ENCODE peak calls at places on chromosome 20, in nine cellular contexts. B, F, W, N, Z, E, S, T and I are unnamed samples. For H3K27me3, the result is how much of the 10 kb centered on the place peaks cover.

GRCh38 chr20:5136096-5136495 is 9.3 kb downstream of the CDS2 start:
- DNase-seq in T (no peak), E (no peak), W (no peak), S (no peak), B (no peak), F (no peak), Z (no peak), N (no peak), I (no peak)

GRCh38 chr20:10131612-10132345 is 86.9 kb upstream of the SNAP25 start:
- DNase-seq in F (peak), S (peak), N (no peak), W (peak), T (peak), B (peak), Z (peak), E (peak), I (peak)

GRCh38 chr20:53706511-53707031 is 112.9 kb upstream of the ZNF217 start:
- DNase-seq in W (no peak), T (no peak), F (no peak), E (no peak), Z (peak), N (no peak), B (no peak), S (peak), I (peak)

GRCh38 chr20:55166063-55166462 is 690.7 kb downstream of the DOK5 start:
- DNase-seq in S (peak), W (no peak), E (peak), N (no peak), T (peak), Z (no peak), F (no peak), B (no peak), I (no peak)

GRCh38 chr20:32968833-32969241 is 35.4 kb downstream of the SUN5 start:
- DNase-seq in F (no peak), N (no peak), E (no peak), B (no peak), S (no peak), W (no peak), Z (peak), T (peak), I (no peak)

GRCh38 chr20:24686156-24686555 is 216.7 kb downstream of the SYNDIG1 start:
- DNase-seq in F (no peak), E (no peak), S (no peak), T (no peak), N (no peak), W (no peak), B (no peak), Z (no peak), I (no peak)

GRCh38 chr20:25308083-25308491 is 60.2 kb downstream of the PYGB start:
- DNase-seq in B (no peak), F (no peak), W (no peak), S (no peak), E (no peak), N (no peak), Z (no peak), T (no peak), I (no peak)

GRCh38 chr20:63215101-63216040 is 560 bp downstream of the YTHDF1 start:
- DNase-seq in N (no peak), S (peak), B (no peak), Z (peak), F (no peak), E (peak), T (no peak), W (peak), I (peak)

GRCh38 chr20:25065625-25066338 is 7.8 kb upstream of the ACSS1 start:
- DNase-seq in F (no peak), E (no peak), T (no peak), W (peak), B (peak), S (peak), Z (peak), N (peak), I (peak)

GRCh38 chr20:5104479-5104878 is 15.3 kb downstream of the PCNA start:
- DNase-seq in F (no peak), B (no peak), E (no peak), N (no peak), W (no peak), Z (no peak), T (no peak), S (no peak), I (no peak)

GRCh38 chr20:13756551-13756950 is 28.2 kb downstream of the ESF1 start:
- DNase-seq in Z (no peak), N (no peak), F (no peak), B (no peak), T (no peak), S (no peak), W (peak), E (no peak), I (no peak)

GRCh38 chr20:2005831-2006426 is 12.1 kb upstream of the PDYN start:
- DNase-seq in B (peak), Z (peak), T (peak), W (peak), E (peak), F (peak), S (peak), N (peak), I (peak)

GRCh38 chr20:37194616-37195015 is 15.3 kb upstream of the MROH8 start:
- DNase-seq in T (no peak), F (no peak), N (no peak), B (no peak), S (no peak), W (no peak), Z (no peak), E (no peak), I (no peak)

GRCh38 chr20:60512436-60512835 is 554.2 kb downstream of the CDH26 start:
- DNase-seq in T (peak), E (no peak), N (no peak), F (no peak), S (no peak), B (no peak), Z (peak), W (peak), I (peak)

GRCh38 chr20:5180421-5180820 is 53.6 kb downstream of the CDS2 start:
- DNase-seq in T (no peak), W (no peak), B (no peak), S (no peak), Z (no peak), N (no peak), F (no peak), E (no peak), I (no peak)

GRCh38 chr20:63830821-63831593 is at the start of gene ZBTB46:
- DNase-seq in W (no peak), S (peak), F (peak), T (no peak), Z (peak), E (peak), N (no peak), B (peak), I (peak)

GRCh38 chr20:59472059-59472458 is 132.3 kb upstream of the PHACTR3 start:
- DNase-seq in T (no peak), B (no peak), Z (no peak), F (no peak), N (no peak), W (no peak), E (no peak), S (no peak), I (no peak)
- H3K27ac ChIP-seq in T (no peak), B (no peak), Z (no peak), F (no peak), N (no peak), W (no peak), E (no peak), S (no peak), I (no peak)

GRCh38 chr20:198225-198624 is 8.7 kb upstream of the DEFB128 start:
- DNase-seq in N (no peak), F (no peak), S (no peak), B (no peak), W (no peak), Z (no peak), E (no peak), T (no peak), I (no peak)

GRCh38 chr20:199996-200395 is 10.5 kb upstream of the DEFB128 start:
- DNase-seq in E (no peak), T (no peak), B (no peak), W (no peak), Z (peak), N (no peak), F (no peak), S (no peak), I (peak)
- H3K27me3 ChIP-seq in E (under half), T (under half), B (under half), W (under half), Z (under half), N (under half), F (under half), S (under half), I (under half)

DNA sequence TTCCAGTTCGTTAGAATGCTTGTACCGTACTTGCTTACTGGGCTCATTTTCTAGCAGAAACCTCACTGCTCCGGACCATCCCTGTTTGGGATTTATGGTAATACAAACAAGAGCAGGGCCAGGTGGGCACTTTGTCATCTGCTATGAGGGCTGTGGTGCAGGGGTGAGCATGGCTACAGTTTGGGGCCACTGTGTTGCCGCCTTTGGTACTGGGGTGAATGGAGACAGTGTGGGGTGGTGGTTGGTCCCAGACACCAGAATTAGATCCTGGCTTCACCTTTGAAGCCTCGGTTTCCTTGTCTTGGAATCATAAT is 95.0 kb downstream of the TOX2 start:
- DNase-seq in N (no peak), B (no peak), F (no peak), W (no peak), S (no peak), E (no peak), T (peak), Z (no peak), I (no peak)
- H3K27ac ChIP-seq in N (no peak), B (no peak), F (no peak), W (no peak), S (no peak), E (no peak), T (no peak), Z (no peak), I (no peak)

DNA sequence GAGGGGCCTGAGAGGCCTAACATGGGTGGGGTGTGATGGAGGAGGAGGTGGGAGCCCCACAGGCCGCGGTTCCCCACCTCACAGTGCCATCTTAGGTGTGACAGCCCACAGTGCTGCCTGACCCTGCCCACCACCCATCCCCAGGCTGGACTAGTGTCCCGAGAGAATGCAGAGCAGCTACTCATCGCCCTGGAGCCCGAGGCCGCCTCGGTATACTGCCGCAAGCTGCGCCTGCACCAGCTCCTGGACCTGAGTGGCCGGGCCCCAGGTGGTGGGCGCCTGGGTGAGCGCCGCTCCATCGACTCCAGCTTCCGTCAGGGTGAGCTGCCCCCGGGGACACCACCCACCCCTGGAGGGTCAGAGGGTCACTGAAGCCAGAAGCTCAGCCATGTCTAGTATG is 15.6 kb downstream of the HSPA12B start:
- DNase-seq in B (no peak), S (no peak), Z (no peak), W (no peak), N (no peak), T (no peak), F (no peak), E (no peak), I (no peak)
- H3K27me3 ChIP-seq in B (under half), S (half or more), Z (under half), W (under half), N (under half), T (under half), F (under half), E (half or more), I (under half)